ENCODE peak calls at places on chromosomes 4 and X, in five cellular contexts. K is heart right ventricle, B is BE2C, U is mammary epithelial cell, C is pancreas. G is an unnamed sample.

GRCh38 chr4:80113615-80114014 is 40.6 kb upstream of the ANTXR2 start:
- DNase-seq in B (no peak), K (no peak), U (no peak), C (no peak), G (no peak)

GRCh38 chr4:159966741-159967140 is 863.9 kb downstream of the RAPGEF2 start:
- DNase-seq in K (no peak), B (no peak), C (no peak), U (no peak), G (no peak)

GRCh38 chrX:132876509-132876837 is 82.0 kb downstream of the HS6ST2 start:
- DNase-seq in C (no peak), U (no peak), K (no peak), B (no peak), G (no peak)

GRCh38 chr4:20904966-20905365 is 204.7 kb downstream of the PACRGL start:
- DNase-seq in U (no peak), B (no peak), K (no peak), C (no peak), G (no peak)

GRCh38 chr4:98267498-98267897 is 6.3 kb downstream of the RAP1GDS1 start:
- DNase-seq in B (no peak), U (no peak), K (no peak), C (no peak), G (no peak)

GRCh38 chrX:108299101-108299591 is 139.1 kb downstream of the COL4A6 start:
- DNase-seq in K (no peak), B (no peak), C (no peak), U (peak; percentile 75), G (peak; percentile 55)

GRCh38 chrX:30153175-30153880 is 62.0 kb upstream of the MAGEB2 start:
- DNase-seq in K (no peak), B (no peak), U (no peak), C (no peak), G (no peak)

GRCh38 chr4:124060261-124060918 is 652.1 kb downstream of the ANKRD50 start:
- DNase-seq in B (no peak), K (peak; percentile 13), U (peak; percentile 58), C (no peak), G (peak; percentile 45)

GRCh38 chr4:138301536-138301935 is 59.4 kb upstream of the SLC7A11 start:
- DNase-seq in C (no peak), U (no peak), B (no peak), K (no peak), G (no peak)

GRCh38 chr4:27666943-27667342 is 806.3 kb downstream of the STIM2 start:
- DNase-seq in K (no peak), U (peak; percentile 3), C (no peak), B (no peak), G (peak; percentile 40)

GRCh38 chrX:66045894-66046293 is 6.0 kb upstream of the VSIG4 start:
- DNase-seq in B (no peak), U (peak; percentile 5), K (no peak), C (no peak), G (no peak)

GRCh38 chrX:35919536-35920309 is at the start of gene CFAP47:
- DNase-seq in K (no peak), U (no peak), B (peak; percentile 71), C (peak; percentile 70), G (peak; percentile 36)

GRCh38 chr4:19924761-19925160 is 326.9 kb upstream of the SLIT2 start:
- DNase-seq in K (no peak), B (no peak), U (no peak), C (no peak), G (peak; percentile 45)

GRCh38 chrX:19388741-19389140 is 45.0 kb downstream of the PDHA1 start:
- DNase-seq in K (no peak), C (no peak), B (no peak), U (peak; percentile 75), G (no peak)

GRCh38 chr4:92304636-92305035 is 870 bp downstream of the GRID2 start:
- DNase-seq in B (no peak), U (no peak), K (no peak), C (no peak), G (no peak)

GRCh38 chr4:138226351-138226750 is 15.8 kb downstream of the SLC7A11 start:
- DNase-seq in U (no peak), K (no peak), C (no peak), B (no peak), G (no peak)

GRCh38 chr4:10006604-10007435 is 14.5 kb downstream of the SLC2A9 start:
- DNase-seq in U (peak; percentile 96), K (no peak), C (no peak), B (no peak), G (peak; percentile 97)

GRCh38 chrX:19613645-19614323 is 98.5 kb upstream of the MAP3K15 start:
- DNase-seq in B (no peak), U (no peak), C (no peak), K (peak; percentile 24), G (peak; percentile 62)

GRCh38 chr4:109810580-109811387 is 4.8 kb upstream of the GAR1 start:
- DNase-seq in B (no peak), U (no peak), C (no peak), K (no peak), G (no peak)

GRCh38 chrX:11351375-11352295 is 58.4 kb downstream of the AMELX start:
- DNase-seq in K (peak; percentile 33), C (no peak), B (no peak), U (peak; percentile 9), G (peak; percentile 13)

GRCh38 chr4:15755781-15756180 is 22.3 kb upstream of the CD38 start:
- DNase-seq in C (no peak), K (no peak), U (no peak), B (no peak), G (no peak)

GRCh38 chr4:98519268-98519993 is 139.0 kb downstream of the TSPAN5 start:
- DNase-seq in B (no peak), U (no peak), C (no peak), K (no peak), G (no peak)

GRCh38 chr4:112717856-112718255 is 80.9 kb downstream of the LARP7 start:
- DNase-seq in C (no peak), U (no peak), B (no peak), K (no peak), G (no peak)

GRCh38 chrX:15838017-15838416 is 16.6 kb downstream of the AP1S2 start:
- DNase-seq in U (no peak), B (no peak), K (no peak), C (no peak), G (peak; percentile 3)

GRCh38 chrX:10769696-10770619 is 149.6 kb upstream of the MID1 start:
- DNase-seq in U (no peak), C (no peak), K (no peak), B (peak; percentile 6), G (no peak)

GRCh38 chr4:53558061-53558801 is 33.1 kb downstream of the LNX1 start:
- DNase-seq in B (no peak), C (no peak), K (no peak), U (peak; percentile 75), G (peak; percentile 83)

GRCh38 chr4:8468746-8469535 is 28.4 kb downstream of the TRMT44 start:
- DNase-seq in B (peak; percentile 76), K (peak; percentile 65), C (peak; percentile 84), U (peak; percentile 39), G (peak; percentile 66)

GRCh38 chr4:79454656-79455055 is 46.6 kb upstream of the GK2 start:
- DNase-seq in B (no peak), U (no peak), K (no peak), C (no peak), G (no peak)

GRCh38 chr4:43690121-43690520 is 758.5 kb downstream of the KCTD8 start:
- DNase-seq in U (peak; percentile 1), B (no peak), C (no peak), K (no peak), G (peak; percentile 20)

GRCh38 chrX:106415276-106415895 is 196.4 kb upstream of the RADX start:
- DNase-seq in C (no peak), B (peak; percentile 4), K (no peak), U (peak; percentile 6), G (peak; percentile 60)

GRCh38 chr4:152992491-152992890 is 56.4 kb downstream of the FHDC1 start:
- DNase-seq in U (no peak), C (no peak), B (no peak), K (no peak), G (no peak)

GRCh38 chrX:101287402-101287801 is 3.7 kb downstream of the TAF7L start:
- DNase-seq in C (no peak), K (no peak), U (peak; percentile 25), B (peak; percentile 11), G (peak; percentile 56)

GRCh38 chr4:24763631-24764302 is 31.6 kb upstream of the SOD3 start:
- DNase-seq in C (no peak), U (peak; percentile 97), K (no peak), B (no peak), G (peak; percentile 88)

GRCh38 chr4:153079824-153080486 is 124.3 kb upstream of the TRIM2 start:
- DNase-seq in U (no peak), K (no peak), B (no peak), C (no peak), G (no peak)

GRCh38 chr4:95363579-95363965 is 185.2 kb downstream of the UNC5C start:
- DNase-seq in U (no peak), C (no peak), B (no peak), K (no peak), G (no peak)
- TF ChIP-seq CTCF in U (no peak), C (no peak), B (no peak), K (no peak), G (no peak)

DNA sequence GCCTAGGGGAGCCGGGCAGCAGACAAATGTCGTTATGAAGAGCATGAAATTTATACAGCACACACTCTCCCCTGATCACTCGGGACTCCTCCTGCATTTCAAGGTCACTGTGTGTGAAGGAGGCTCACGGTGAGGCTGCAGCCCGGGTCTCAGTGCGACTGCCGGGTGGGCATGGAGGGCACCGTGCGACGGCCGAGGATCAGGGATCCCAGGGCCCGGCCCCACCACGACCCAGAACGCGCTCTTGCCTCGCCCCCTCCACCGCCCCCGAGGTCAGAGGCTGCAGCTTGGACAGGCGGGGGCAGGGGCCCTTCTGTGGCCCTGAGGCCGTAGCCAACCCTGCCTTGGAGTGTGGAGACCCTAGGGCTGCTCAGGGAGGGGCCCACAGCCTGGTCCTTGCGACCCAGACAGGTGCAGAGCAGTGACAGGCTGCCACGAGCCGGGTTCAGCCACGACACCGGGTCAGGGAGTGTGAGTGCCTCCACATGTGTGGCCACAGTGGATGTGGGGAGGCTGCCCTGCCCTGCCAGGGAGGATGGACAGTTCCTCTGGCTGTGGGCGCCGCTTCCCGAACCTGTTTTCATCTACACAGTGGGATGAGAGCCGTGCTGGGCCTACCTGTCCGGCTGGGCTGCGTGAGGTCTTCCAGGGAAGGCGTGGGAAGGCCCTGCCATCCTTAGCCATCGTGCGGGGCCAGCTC is 89.3 kb upstream of the NKX1-1 start:
- DNase-seq in K (no peak), U (no peak), B (no peak), C (peak; percentile 58), G (no peak)
- TF ChIP-seq CTCF in K (no peak), U (no peak), B (no peak), C (no peak), G (no peak)

GRCh38 chrX:110211340-110211739 is 106.5 kb downstream of the AMMECR1 start:
- DNase-seq in B (no peak), C (no peak), K (no peak), U (no peak), G (no peak)
- TF ChIP-seq CTCF in B (no peak), C (no peak), K (no peak), U (no peak), G (no peak)

GRCh38 chr4:148053298-148054003 is 321.6 kb downstream of the ARHGAP10 start:
- DNase-seq in C (no peak), U (no peak), B (no peak), K (peak; percentile 36), G (no peak)

GRCh38 chr4:148056879-148057278 is 325.0 kb downstream of the ARHGAP10 start:
- DNase-seq in C (no peak), U (peak; percentile 72), K (peak; percentile 42), B (no peak), G (peak; percentile 78)

GRCh38 chr4:148055844-148056243 is 324.0 kb downstream of the ARHGAP10 start:
- DNase-seq in U (no peak), B (no peak), C (no peak), K (no peak), G (no peak)

GRCh38 chr4:148052448-148052847 is 320.6 kb downstream of the ARHGAP10 start:
- DNase-seq in B (no peak), K (no peak), U (no peak), C (no peak), G (no peak)

GRCh38 chr4:148054275-148054674 is 322.4 kb downstream of the ARHGAP10 start:
- DNase-seq in U (no peak), B (peak; percentile 56), C (no peak), K (no peak), G (peak; percentile 31)
- TF ChIP-seq CTCF in U (no peak), B (peak; percentile 7), C (no peak), K (no peak), G (no peak)